ENCODE peak calls at places on chromosomes 11 and 22, in four cellular contexts. X is PC-3, T is H9, V is HCT116. U is an unnamed sample.

GRCh38 chr11:19243601-19244000 is 2.9 kb upstream of the E2F8 start:
- DNase-seq in X (peak; percentile 34), V (no peak), T (no peak), U (no peak)

GRCh38 chr11:60206616-60207015 is 23.7 kb upstream of the MS4A6A start:
- DNase-seq in X (no peak), V (no peak), T (no peak), U (no peak)

GRCh38 chr11:100863080-100863581 is 176.0 kb downstream of the ARHGAP42 start:
- DNase-seq in V (no peak), X (peak; percentile 43), T (no peak), U (peak; percentile 81)

GRCh38 chr11:6418958-6419611 is at the start of gene APBB1:
- DNase-seq in T (peak; percentile 66), X (peak; percentile 63), V (no peak), U (peak; percentile 86)

GRCh38 chr11:115631609-115632008 is 127.4 kb upstream of the CADM1 start:
- DNase-seq in V (no peak), T (no peak), X (no peak), U (no peak)

GRCh38 chr22:22906907-22907550 is 19.4 kb downstream of the IGLL5 start:
- DNase-seq in X (no peak), T (no peak), V (no peak), U (no peak)

GRCh38 chr11:82682003-82682751 is 51.5 kb downstream of the FAM181B start:
- DNase-seq in X (peak; percentile 92), T (peak; percentile 45), V (peak; percentile 65), U (peak; percentile 69)

GRCh38 chr22:35288116-35288515 is 11.6 kb upstream of the TOM1 start:
- DNase-seq in X (no peak), T (no peak), V (no peak), U (no peak)

GRCh38 chr22:48760481-48761238 is 1067.0 kb downstream of the BRD1 start:
- DNase-seq in T (peak; percentile 12), X (no peak), V (no peak), U (no peak)

GRCh38 chr11:42595856-42596255 is 715.9 kb upstream of the API5 start:
- DNase-seq in T (no peak), X (no peak), V (no peak), U (no peak)

GRCh38 chr11:73991471-73992006 is 8.9 kb upstream of the UCP2 start:
- DNase-seq in X (no peak), V (no peak), T (no peak), U (no peak)

GRCh38 chr11:72740060-72740424 is 12.2 kb downstream of the ARAP1 start:
- DNase-seq in T (no peak), V (no peak), X (no peak), U (no peak)

GRCh38 chr22:24247011-24247507 is 2.2 kb upstream of the GGT5 start:
- DNase-seq in X (no peak), V (no peak), T (no peak), U (peak; percentile 57)

GRCh38 chr11:123062892-123063395 is 1.0 kb upstream of the HSPA8 start:
- DNase-seq in X (peak; percentile 33), T (no peak), V (no peak), U (peak; percentile 73)

GRCh38 chr11:110077866-110078325 is 15.3 kb upstream of the ZC3H12C start:
- DNase-seq in V (no peak), X (peak; percentile 92), T (no peak), U (peak; percentile 93)

GRCh38 chr22:49017769-49018330 is 809.8 kb downstream of the BRD1 start:
- DNase-seq in X (no peak), V (no peak), T (peak; percentile 30), U (no peak)

DNA sequence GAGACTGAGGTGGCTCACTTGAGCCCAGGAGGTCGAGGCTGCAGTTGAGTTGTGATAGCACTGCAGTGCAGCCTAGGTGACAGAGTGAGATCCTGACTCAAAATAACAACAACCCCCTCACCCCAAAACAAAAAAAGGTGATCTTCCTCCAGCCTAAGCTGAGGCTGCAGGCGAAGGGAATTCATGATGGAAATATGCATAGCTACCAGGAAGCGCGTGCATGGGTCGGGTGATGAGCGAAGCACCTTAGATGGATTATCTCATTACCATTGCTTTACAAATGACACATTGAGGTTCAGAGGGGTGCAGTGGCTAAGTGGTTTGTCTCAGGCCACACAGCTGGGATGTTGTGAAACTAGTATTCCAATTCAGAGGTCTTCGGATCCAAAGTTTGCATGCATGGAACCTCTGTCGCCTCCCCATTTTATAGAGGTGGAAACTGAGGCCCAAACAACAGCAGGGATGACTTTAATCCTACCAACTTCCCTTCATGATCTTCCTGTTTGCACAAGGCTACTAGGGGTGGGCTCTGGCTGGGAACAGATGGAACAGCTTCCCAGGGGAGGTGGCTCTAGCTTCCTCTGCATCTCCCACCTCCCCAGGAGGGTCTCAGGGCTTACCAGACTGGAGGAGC is 4.6 kb downstream of the SLC29A2 start:
- DNase-seq in T (no peak), V (no peak), X (no peak), U (no peak)
- H2AFZ ChIP-seq in T (no peak overlapping the region), V (no peak overlapping the region), X (no peak overlapping the region), U (no peak overlapping the region)

GRCh38 chr22:20677684-20678242 is 96.2 kb upstream of the SERPIND1 start:
- DNase-seq in T (no peak), X (no peak), V (no peak), U (no peak)

GRCh38 chr22:20672732-20673131 is 101.2 kb upstream of the SERPIND1 start:
- DNase-seq in V (no peak), X (no peak), T (no peak), U (no peak)

GRCh38 chr22:20672082-20672424 is 101.9 kb upstream of the SERPIND1 start:
- DNase-seq in T (no peak), V (no peak), X (no peak), U (no peak)

GRCh38 chr22:20673341-20674195 is 100.3 kb upstream of the SERPIND1 start:
- DNase-seq in V (no peak), T (no peak), X (no peak), U (no peak)

DNA sequence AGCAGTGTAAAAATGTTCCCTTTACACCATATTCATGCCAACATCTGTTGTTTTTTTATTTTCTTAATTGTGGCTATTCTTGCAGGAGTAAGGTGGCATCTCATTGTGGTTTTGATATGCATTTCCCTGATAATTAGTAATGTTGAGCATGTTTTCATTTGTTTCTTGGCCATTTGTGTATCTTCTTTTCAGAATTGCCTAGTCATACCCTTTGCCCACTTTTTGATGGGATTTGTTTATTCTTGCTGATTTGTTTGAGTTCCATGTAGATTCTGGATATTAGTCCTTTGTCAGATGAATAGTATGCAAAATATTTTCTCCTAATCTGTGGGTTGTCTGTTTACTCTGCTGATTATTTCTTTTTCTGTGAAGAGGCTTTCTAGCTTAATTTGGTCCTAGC is 98.9 kb upstream of the SERPIND1 start:
- DNase-seq in X (no peak), T (no peak), V (no peak), U (no peak)
- H2AFZ ChIP-seq in X (no peak overlapping the region), T (no peak overlapping the region), V (no peak overlapping the region), U (no peak overlapping the region)

GRCh38 chr11:124194283-124194682 is 11.1 kb downstream of the OR10D3 start:
- DNase-seq in V (no peak), T (no peak), X (no peak), U (no peak)
- H2AFZ ChIP-seq in V (no peak overlapping the region), T (no peak overlapping the region), X (no peak overlapping the region), U (no peak overlapping the region)

GRCh38 chr11:119357069-119357468 is 10.6 kb upstream of the MFRP start:
- DNase-seq in T (no peak), V (no peak), X (no peak), U (no peak)
- H2AFZ ChIP-seq in T (no peak overlapping the region), V (no peak overlapping the region), X (no peak overlapping the region), U (no peak overlapping the region)

GRCh38 chr11:34898474-34898873 is 17.7 kb downstream of the APIP start:
- DNase-seq in T (no peak), V (no peak), X (no peak), U (no peak)
- H2AFZ ChIP-seq in T (no peak overlapping the region), V (no peak overlapping the region), X (no peak overlapping the region), U (no peak overlapping the region)

DNA sequence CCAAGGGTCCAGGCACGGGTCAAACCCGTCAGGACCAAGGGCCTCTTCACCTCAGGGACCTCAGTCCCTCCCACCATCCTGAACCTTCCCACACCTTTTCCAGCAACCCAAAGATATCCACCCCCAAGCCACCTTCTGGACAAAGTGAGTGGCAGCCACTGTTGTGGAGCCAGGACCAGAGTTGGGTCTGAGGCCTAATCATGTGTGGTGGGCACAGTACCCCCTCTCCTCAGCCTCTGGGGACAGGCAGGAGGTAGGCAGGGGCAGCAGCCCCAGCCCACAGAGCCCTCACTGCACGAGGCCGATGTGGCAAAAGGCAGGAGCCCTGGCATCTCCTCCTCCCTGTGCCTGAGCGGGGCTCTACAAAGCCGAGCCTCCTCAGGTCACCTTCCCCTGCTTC is 2.5 kb downstream of the KCNJ11 start:
- DNase-seq in X (no peak), T (no peak), V (no peak), U (no peak)
- H2AFZ ChIP-seq in X (no peak overlapping the region), T (no peak overlapping the region), V (no peak overlapping the region), U (no peak overlapping the region)

GRCh38 chr11:46263120-46263519 is 14.3 kb upstream of the CREB3L1 start:
- DNase-seq in V (no peak), T (no peak), X (no peak), U (no peak)

GRCh38 chr11:46267930-46268329 is 9.5 kb upstream of the CREB3L1 start:
- DNase-seq in T (no peak), V (no peak), X (no peak), U (no peak)

GRCh38 chr11:46264030-46264429 is 13.4 kb upstream of the CREB3L1 start:
- DNase-seq in V (no peak), X (no peak), T (no peak), U (no peak)

GRCh38 chr11:46264976-46265375 is 12.5 kb upstream of the CREB3L1 start:
- DNase-seq in V (no peak), T (no peak), X (no peak), U (no peak)

GRCh38 chr11:46265764-46266163 is 11.7 kb upstream of the CREB3L1 start:
- DNase-seq in T (no peak), X (no peak), V (no peak), U (no peak)
- H2AFZ ChIP-seq in T (no peak overlapping the region), X (no peak overlapping the region), V (no peak overlapping the region), U (no peak overlapping the region)

GRCh38 chr11:75588067-75588481 is 26.0 kb downstream of the SERPINH1 start:
- DNase-seq in V (no peak), T (no peak), X (no peak), U (no peak)
- H2AFZ ChIP-seq in V (no peak overlapping the region), T (no peak overlapping the region), X (no peak overlapping the region), U (no peak overlapping the region)